ENCODE peak calls at places on chromosomes 2 and 18, in four cellular contexts. J is PC-9, A is dorsolateral prefrontal cortex, Q is astrocyte. D is an unnamed sample. For H3K27me3, the result is how much of the 10 kb centered on the place peaks cover.

GRCh38 chr2:46462936-46463335 is 16.4 kb upstream of the TMEM247 start:
- DNase-seq in J (no peak), A (no peak), Q (no peak), D (no peak)

GRCh38 chr2:210445116-210445707 is 31.3 kb downstream of the LANCL1 start:
- DNase-seq in J (no peak), A (no peak), Q (no peak), D (no peak)

GRCh38 chr2:82256983-82257382 is 1952.4 kb upstream of the LRRTM1 start:
- DNase-seq in J (no peak), A (no peak), Q (no peak), D (no peak)

GRCh38 chr2:6968319-6969100 is 51.3 kb downstream of the RNF144A start:
- DNase-seq in J (no peak), A (peak), Q (peak), D (no peak)

GRCh38 chr2:229852565-229852964 is 69.2 kb downstream of the TRIP12 start:
- DNase-seq in J (no peak), A (no peak), Q (peak), D (no peak)

GRCh38 chr2:174492963-174493431 is 6.2 kb upstream of the GPR155 start:
- DNase-seq in J (no peak), A (no peak), Q (no peak), D (no peak)

GRCh38 chr2:65340898-65341681 is 91.3 kb downstream of the SPRED2 start:
- DNase-seq in J (no peak), A (no peak), Q (no peak), D (no peak)

GRCh38 chr2:84450288-84451227 is 8.5 kb downstream of the SUCLG1 start:
- DNase-seq in J (no peak), A (no peak), Q (no peak), D (no peak)

GRCh38 chr18:10851824-10852225 is 297.5 kb downstream of the PIEZO2 start:
- DNase-seq in J (no peak), A (no peak), Q (peak), D (peak)

GRCh38 chr2:114807666-114808065 is 365.2 kb downstream of the DPP10 start:
- DNase-seq in J (no peak), A (no peak), Q (no peak), D (no peak)

GRCh38 chr2:212619954-212620353 is 81.4 kb upstream of the ERBB4 start:
- DNase-seq in J (peak), A (no peak), Q (peak), D (peak)

GRCh38 chr2:7555260-7555659 is 638.0 kb downstream of the RNF144A start:
- DNase-seq in J (no peak), A (no peak), Q (no peak), D (no peak)

DNA sequence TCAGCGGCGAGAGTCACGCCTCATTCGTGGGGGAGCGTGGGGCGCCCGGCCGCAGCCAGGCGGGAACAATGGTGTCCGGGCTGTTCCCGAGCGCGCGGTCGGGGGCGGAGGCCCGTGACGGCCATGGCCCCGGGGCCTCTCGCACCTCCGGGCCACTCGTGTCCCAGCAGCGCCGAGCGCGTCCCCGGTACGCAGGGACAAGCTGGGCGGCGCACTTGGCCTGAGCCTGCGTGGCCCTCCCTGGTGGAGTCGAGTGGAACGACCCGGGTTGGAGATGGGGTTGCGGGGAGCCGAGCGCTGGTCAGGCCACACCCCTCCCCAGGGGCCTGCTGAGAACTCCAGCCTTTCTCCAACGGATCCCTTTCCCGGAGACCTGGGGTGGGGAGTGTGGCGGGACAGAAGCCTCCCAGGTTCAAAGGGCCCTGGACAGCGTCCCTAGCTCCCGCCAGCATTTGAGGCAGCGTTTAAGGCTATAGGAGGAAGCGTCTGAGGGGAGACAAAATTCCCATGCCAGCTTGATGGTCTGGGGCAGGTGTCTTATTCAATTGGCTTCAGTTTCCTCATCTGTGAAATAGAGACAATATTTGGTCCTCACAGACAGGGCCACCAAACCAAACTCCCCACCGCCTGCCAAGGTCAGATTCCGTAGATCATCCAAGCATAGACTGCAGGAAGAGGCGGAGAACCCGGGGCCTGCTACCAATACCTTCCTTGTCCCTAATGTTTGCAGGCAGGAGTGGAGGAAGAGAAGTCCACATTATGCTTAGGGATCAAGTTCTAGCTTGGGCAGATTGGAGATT is 545 bp downstream of the CNDP2 start:
- DNase-seq in J (peak), A (peak), Q (peak), D (peak)
- TF ChIP-seq CTCF in J (no peak), A (no peak), Q (no peak), D (no peak)

DNA sequence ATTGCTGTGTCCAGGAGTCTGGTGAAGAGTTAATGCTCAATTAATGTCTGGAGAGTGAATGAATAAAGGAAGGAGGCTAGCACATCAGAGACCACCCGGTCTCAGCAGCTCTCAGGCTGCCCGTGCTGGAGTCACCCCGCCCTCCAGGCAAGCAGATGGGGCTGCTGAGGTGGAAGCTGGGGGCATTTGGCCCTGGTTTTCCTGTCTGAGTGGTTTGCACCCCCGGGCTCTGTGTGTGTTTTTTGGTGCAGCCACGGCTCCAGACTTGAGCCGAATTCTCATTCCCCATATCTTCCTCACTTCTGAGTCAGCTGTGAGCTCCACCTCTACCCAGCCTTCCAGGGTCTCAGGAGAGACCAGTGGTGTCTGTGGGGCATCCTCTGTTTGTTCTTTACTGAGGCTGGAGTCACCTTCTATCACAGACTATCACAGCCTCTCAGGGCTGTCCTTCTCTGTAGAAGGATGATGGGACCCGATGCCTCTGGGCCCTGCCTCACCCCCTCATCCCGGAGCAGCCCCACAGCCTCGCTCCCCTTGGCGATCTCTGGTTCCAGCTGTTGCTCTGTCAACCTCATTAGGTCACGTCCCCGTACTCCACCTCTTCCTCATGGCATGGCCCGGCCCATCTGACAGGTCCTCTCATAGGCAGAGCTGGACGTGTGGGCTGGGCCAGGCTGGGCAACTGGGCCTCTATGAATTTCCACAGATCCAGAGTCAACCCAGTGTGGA is 60.8 kb downstream of the HS1BP3 start:
- DNase-seq in J (no peak), A (peak), Q (peak), D (peak)
- H3K27ac ChIP-seq in J (no peak), A (no peak), Q (peak), D (no peak)

GRCh38 chr2:176157499-176158305 is 595 bp downstream of the HOXD3 start:
- DNase-seq in J (no peak), A (no peak), Q (no peak), D (no peak)
- H3K27me3 ChIP-seq in J (half or more), A (half or more), Q (half or more), D (half or more)

GRCh38 chr2:24490674-24491625 is at the start of gene NCOA1:
- DNase-seq in J (peak), A (peak), Q (peak), D (peak)
- TF ChIP-seq CTCF in J (no peak), A (peak), Q (no peak), D (no peak)

GRCh38 chr18:25895518-25895917 is 194.9 kb downstream of the SS18 start:
- DNase-seq in J (no peak), A (no peak), Q (no peak), D (no peak)
- H3K27ac ChIP-seq in J (no peak), A (no peak), Q (no peak), D (no peak)

GRCh38 chr2:70947556-70948184 is 12.0 kb downstream of the ATP6V1B1 start:
- DNase-seq in J (no peak), A (no peak), Q (peak), D (peak)
- H3K27me3 ChIP-seq in J (under half), A (under half), Q (under half), D (under half)

GRCh38 chr2:33395660-33396249 is 80.7 kb upstream of the RASGRP3 start:
- DNase-seq in J (no peak), A (no peak), Q (no peak), D (no peak)
- TF ChIP-seq CTCF in J (peak), A (peak), Q (peak), D (peak)

GRCh38 chr2:68436270-68436669 is 30.8 kb downstream of the FBXO48 start:
- DNase-seq in J (no peak), A (no peak), Q (peak), D (no peak)
- H3K27ac ChIP-seq in J (no peak), A (peak), Q (peak), D (no peak)

DNA sequence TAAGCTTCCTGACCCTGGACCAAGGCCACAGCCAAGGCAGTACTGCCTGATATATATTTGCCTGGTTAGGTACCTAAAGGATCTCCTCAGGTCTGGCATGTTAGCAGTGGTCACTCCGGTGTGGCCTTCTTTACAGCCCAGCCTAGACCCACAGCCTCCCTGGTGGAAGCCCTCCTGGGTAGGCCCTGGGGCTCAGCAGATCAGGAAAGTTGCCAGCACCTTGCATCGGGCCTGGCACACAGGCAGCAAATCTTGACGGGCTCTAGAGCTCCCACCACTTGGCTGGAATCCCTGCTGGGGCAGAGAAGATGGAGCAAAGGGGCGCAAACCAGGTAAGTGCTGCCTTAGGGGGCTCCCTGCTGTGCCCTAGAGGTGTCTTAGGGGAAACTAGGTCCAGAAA is 40.9 kb upstream of the ATP6V1B1 start:
- DNase-seq in J (no peak), A (no peak), Q (no peak), D (no peak)
- H3K27me3 ChIP-seq in J (half or more), A (half or more), Q (half or more), D (half or more)

DNA sequence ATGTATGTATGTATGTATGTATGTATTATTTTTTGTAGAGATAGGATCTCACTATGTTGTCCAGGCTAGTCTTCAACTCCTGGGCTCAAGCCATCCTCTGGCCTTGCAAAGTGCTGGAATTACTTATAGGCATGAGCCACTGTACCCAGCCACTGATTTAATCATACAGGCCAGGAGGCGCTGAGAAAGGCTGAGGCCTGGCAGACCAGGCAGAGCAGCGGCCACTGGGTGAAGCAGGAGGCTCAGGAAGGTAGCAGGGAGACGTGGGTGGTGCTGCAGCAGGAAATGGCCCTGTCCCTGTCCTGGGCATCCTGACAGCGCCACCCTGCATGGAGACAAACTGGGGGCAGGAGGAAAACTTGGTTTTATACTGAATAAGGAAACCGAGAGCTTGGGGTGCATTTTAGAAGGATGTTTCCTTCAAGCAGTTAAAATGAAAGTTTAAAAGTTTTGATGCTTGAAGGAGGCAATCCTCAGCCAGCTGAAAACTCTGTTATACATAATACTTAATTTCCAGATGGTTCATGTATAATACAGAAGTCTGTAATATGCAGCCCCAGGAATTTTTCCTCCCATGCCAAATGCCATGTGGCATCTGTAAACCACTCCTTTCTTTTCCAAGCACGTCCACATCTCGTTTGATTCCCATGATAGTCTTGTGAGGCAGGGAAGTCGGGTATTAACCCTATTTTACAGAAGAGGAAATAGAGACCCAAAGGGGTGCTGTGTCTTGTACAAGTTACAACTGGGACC is 182.4 kb downstream of the CELF4 start:
- DNase-seq in J (no peak), A (no peak), Q (no peak), D (no peak)
- TF ChIP-seq CTCF in J (no peak), A (no peak), Q (no peak), D (no peak)

D was measured in foreskin keratinocyte.